ENCODE peak calls at places on chromosomes 13 and 19, in six cellular contexts. One of them, this sample, is unnamed.

GRCh38 chr13:101942535-101943157 is 459.2 kb downstream of the FGF14 start:
- DNase-seq in PC-3: peak; percentile 9
- DNase-seq in GM23338: no peak
- DNase-seq in GM23248: no peak
- DNase-seq in HCT116: no peak
- DNase-seq in PC-9: no peak
- DNase-seq in this sample: no peak

GRCh38 chr19:30635026-30635985 is 263.1 kb downstream of the ZNF536 start:
- DNase-seq in HCT116: no peak
- DNase-seq in GM23248: no peak
- DNase-seq in PC-3: no peak
- DNase-seq in PC-9: no peak
- DNase-seq in GM23338: no peak
- DNase-seq in this sample: no peak

GRCh38 chr19:42292042-42292960 is 9.6 kb upstream of the PRR19 start:
- DNase-seq in PC-9: no peak
- DNase-seq in GM23248: no peak
- DNase-seq in HCT116: no peak
- DNase-seq in PC-3: no peak
- DNase-seq in GM23338: no peak
- DNase-seq in this sample: no peak

GRCh38 chr19:10454267-10454666 is 33.9 kb downstream of the PDE4A start:
- DNase-seq in GM23338: peak; percentile 92
- DNase-seq in PC-9: no peak
- DNase-seq in GM23248: peak; percentile 43
- DNase-seq in PC-3: peak; percentile 22
- DNase-seq in HCT116: no peak
- DNase-seq in this sample: no peak

GRCh38 chr19:12521996-12522395 is 29.3 kb downstream of the ZNF564 start:
- DNase-seq in HCT116: no peak
- DNase-seq in PC-3: no peak
- DNase-seq in PC-9: no peak
- DNase-seq in GM23248: no peak
- DNase-seq in GM23338: peak; percentile 74
- DNase-seq in this sample: no peak

GRCh38 chr13:49436890-49437289 is 7.0 kb downstream of the CAB39L start:
- DNase-seq in PC-3: peak; percentile 38
- DNase-seq in GM23248: peak; percentile 76
- DNase-seq in GM23338: no peak
- DNase-seq in HCT116: no peak
- DNase-seq in PC-9: no peak
- DNase-seq in this sample: peak; percentile 20

GRCh38 chr13:60229708-60230272 is 66.1 kb upstream of the DIAPH3 start:
- DNase-seq in HCT116: no peak
- DNase-seq in PC-3: no peak
- DNase-seq in GM23248: peak; percentile 15
- DNase-seq in PC-9: no peak
- DNase-seq in GM23338: no peak
- DNase-seq in this sample: peak; percentile 10

GRCh38 chr13:110774051-110774450 is 60.6 kb downstream of the ING1 start:
- DNase-seq in GM23248: no peak
- DNase-seq in HCT116: no peak
- DNase-seq in PC-9: no peak
- DNase-seq in PC-3: no peak
- DNase-seq in GM23338: no peak
- DNase-seq in this sample: no peak

GRCh38 chr13:33292712-33293111 is 7.2 kb upstream of the STARD13 start:
- DNase-seq in PC-3: no peak
- DNase-seq in PC-9: no peak
- DNase-seq in GM23338: no peak
- DNase-seq in HCT116: no peak
- DNase-seq in GM23248: no peak
- DNase-seq in this sample: no peak

GRCh38 chr19:55540619-55541018 is 3.7 kb upstream of the SBK2 start:
- DNase-seq in PC-9: no peak
- DNase-seq in GM23248: no peak
- DNase-seq in GM23338: no peak
- DNase-seq in PC-3: no peak
- DNase-seq in HCT116: no peak
- DNase-seq in this sample: no peak

GRCh38 chr13:107271226-107271625 is 703.3 kb upstream of the ARGLU1 start:
- DNase-seq in PC-9: no peak
- DNase-seq in HCT116: no peak
- DNase-seq in PC-3: peak; percentile 29
- DNase-seq in GM23248: peak; percentile 49
- DNase-seq in GM23338: peak; percentile 81
- DNase-seq in this sample: no peak

GRCh38 chr13:84896128-84896527 is 903.1 kb downstream of the SLITRK6 start:
- DNase-seq in PC-3: peak; percentile 63
- DNase-seq in GM23248: peak; percentile 49
- DNase-seq in GM23338: peak; percentile 71
- DNase-seq in PC-9: peak; percentile 44
- DNase-seq in HCT116: peak; percentile 45
- DNase-seq in this sample: peak; percentile 58

GRCh38 chr13:91664036-91664435 is 265.6 kb downstream of the GPC5 start:
- DNase-seq in GM23248: no peak
- DNase-seq in PC-3: peak; percentile 1
- DNase-seq in GM23338: no peak
- DNase-seq in PC-9: no peak
- DNase-seq in HCT116: no peak
- DNase-seq in this sample: no peak

GRCh38 chr13:93476175-93476574 is 249.6 kb downstream of the GPC6 start:
- DNase-seq in GM23338: no peak
- DNase-seq in PC-9: peak; percentile 1
- DNase-seq in HCT116: no peak
- DNase-seq in PC-3: peak; percentile 82
- DNase-seq in GM23248: peak; percentile 72
- DNase-seq in this sample: peak; percentile 29

GRCh38 chr13:80173224-80173623 is 167.7 kb downstream of the SPRY2 start:
- DNase-seq in HCT116: no peak
- DNase-seq in GM23248: no peak
- DNase-seq in GM23338: no peak
- DNase-seq in PC-9: no peak
- DNase-seq in PC-3: no peak
- DNase-seq in this sample: no peak

GRCh38 chr19:9939301-9939913 is 3.1 kb upstream of the OLFM2 start:
- DNase-seq in GM23248: peak; percentile 61
- DNase-seq in GM23338: peak; percentile 61
- DNase-seq in PC-3: peak; percentile 29
- DNase-seq in HCT116: no peak
- DNase-seq in PC-9: no peak
- DNase-seq in this sample: no peak

GRCh38 chr13:94305463-94305862 is 174.0 kb downstream of the DCT start:
- DNase-seq in GM23248: peak; percentile 80
- DNase-seq in HCT116: no peak
- DNase-seq in PC-9: no peak
- DNase-seq in GM23338: no peak
- DNase-seq in PC-3: peak; percentile 93
- DNase-seq in this sample: no peak

DNA sequence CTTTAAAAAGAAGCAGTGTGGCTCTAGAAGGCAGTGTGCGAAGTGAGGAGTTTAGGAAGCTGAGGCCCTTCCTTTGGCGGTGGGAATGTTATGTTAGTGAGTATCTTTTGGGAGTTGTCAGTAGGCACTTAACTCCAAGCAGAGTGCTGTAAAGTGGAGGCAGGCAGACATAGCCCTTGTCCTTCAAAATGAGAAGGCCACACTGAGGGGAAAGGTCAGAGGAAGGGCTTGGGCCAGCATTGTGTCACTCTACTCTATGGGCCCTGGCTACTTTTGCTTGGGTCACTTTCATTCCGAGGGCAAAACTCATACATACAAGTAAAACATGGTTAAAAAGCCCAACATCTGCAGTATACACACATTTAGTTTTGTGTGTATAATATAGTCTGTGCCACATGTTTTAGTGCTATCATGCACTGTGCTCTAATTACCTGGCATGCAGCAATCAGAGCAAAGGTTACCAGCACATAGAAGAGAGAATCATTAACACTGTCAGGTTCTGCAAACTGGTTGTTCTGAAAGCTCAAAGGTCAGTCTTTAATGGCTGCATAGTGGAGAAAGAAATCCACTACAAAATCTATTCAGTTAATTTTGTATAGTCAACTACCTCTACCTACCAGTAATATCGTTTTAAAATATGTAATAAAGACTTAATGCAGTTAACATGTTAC is 64.4 kb downstream of the WASF3 start:
- DNase-seq in HCT116: no peak
- DNase-seq in GM23338: no peak
- DNase-seq in PC-9: no peak
- DNase-seq in PC-3: no peak
- DNase-seq in GM23248: no peak
- DNase-seq in this sample: peak; percentile 50
- H3K4me3 ChIP-seq in HCT116: no peak overlapping the region
- H3K4me3 ChIP-seq in GM23338: no peak overlapping the region
- H3K4me3 ChIP-seq in PC-9: no peak overlapping the region
- H3K4me3 ChIP-seq in PC-3: no peak overlapping the region
- H3K4me3 ChIP-seq in GM23248: no peak overlapping the region
- H3K4me3 ChIP-seq in this sample: no peak overlapping the region

DNA sequence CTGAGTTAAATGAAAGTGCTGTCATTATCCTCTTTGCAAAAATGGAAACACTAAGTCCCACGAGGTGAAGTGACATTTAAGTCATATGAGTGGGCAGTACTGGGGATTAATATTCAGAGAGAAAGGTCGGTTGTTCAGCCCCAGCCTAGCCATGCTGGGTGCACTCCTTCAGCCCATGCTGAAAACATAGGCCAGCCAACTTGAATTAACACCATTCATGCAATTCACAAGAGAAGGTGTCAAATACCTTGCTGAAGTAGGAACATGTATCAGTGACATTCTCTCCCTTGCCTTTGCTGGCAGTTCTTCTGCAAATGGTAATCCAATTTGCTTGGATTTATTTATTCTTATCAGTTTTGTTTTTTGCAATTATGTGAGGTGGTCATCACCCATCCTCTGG is 256.3 kb downstream of the DNAJC15 start:
- DNase-seq in GM23338: no peak
- DNase-seq in HCT116: no peak
- DNase-seq in PC-9: no peak
- DNase-seq in PC-3: no peak
- DNase-seq in GM23248: no peak
- DNase-seq in this sample: no peak
- H3K9me2 ChIP-seq in GM23338: no peaks in the 10 kb centered on the region
- H3K9me2 ChIP-seq in HCT116: no peaks in the 10 kb centered on the region
- H3K9me2 ChIP-seq in PC-9: no peaks in the 10 kb centered on the region
- H3K9me2 ChIP-seq in PC-3: no peaks in the 10 kb centered on the region
- H3K9me2 ChIP-seq in GM23248: no peaks in the 10 kb centered on the region
- H3K9me2 ChIP-seq in this sample: no peaks in the 10 kb centered on the region

GRCh38 chr19:18772620-18773587 is 18.2 kb downstream of the COMP start:
- DNase-seq in GM23248: no peak
- DNase-seq in PC-3: peak; percentile 72
- DNase-seq in HCT116: no peak
- DNase-seq in GM23338: peak; percentile 4
- DNase-seq in PC-9: peak; percentile 44
- DNase-seq in this sample: no peak
- TF ChIP-seq EZH2 in GM23248: no peak
- TF ChIP-seq EZH2 in PC-3: no peak
- TF ChIP-seq EZH2 in HCT116: no peak
- TF ChIP-seq EZH2 in GM23338: no peak
- TF ChIP-seq EZH2 in PC-9: no peak
- TF ChIP-seq EZH2 in this sample: no peak

GRCh38 chr13:74574964-74575728 is 440.9 kb upstream of the KLF12 start:
- DNase-seq in PC-3: no peak
- DNase-seq in PC-9: no peak
- DNase-seq in GM23248: no peak
- DNase-seq in GM23338: peak; percentile 35
- DNase-seq in HCT116: no peak
- DNase-seq in this sample: no peak
- H3K4me3 ChIP-seq in PC-3: peak overlapping the region; percentile 66
- H3K4me3 ChIP-seq in PC-9: no peak overlapping the region
- H3K4me3 ChIP-seq in GM23248: peak overlapping the region; percentile 69
- H3K4me3 ChIP-seq in GM23338: peak overlapping the region; percentile 71
- H3K4me3 ChIP-seq in HCT116: no peak overlapping the region
- H3K4me3 ChIP-seq in this sample: peak overlapping the region; percentile 30

DNA sequence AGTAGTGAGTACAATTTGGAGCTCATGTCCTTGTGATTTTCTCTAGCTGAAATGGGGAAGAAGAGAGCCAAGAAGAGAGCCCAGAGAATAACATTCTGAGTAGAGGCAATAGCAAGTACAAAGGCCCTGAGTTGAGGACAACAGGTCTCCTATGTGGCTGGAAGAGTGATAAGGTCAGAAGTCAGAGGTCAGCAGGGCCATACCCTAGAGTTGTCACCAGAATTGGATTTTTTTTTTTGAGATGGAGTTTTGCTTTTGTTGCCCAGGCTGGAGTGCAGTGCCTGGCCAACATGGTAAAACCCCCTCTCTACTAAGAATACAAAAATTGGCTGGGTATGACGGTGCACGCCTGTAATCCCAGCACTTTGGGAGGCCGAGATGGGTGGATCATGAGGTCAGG is 8.0 kb upstream of the TRIM28 start:
- DNase-seq in PC-9: no peak
- DNase-seq in HCT116: no peak
- DNase-seq in GM23338: no peak
- DNase-seq in GM23248: no peak
- DNase-seq in PC-3: no peak
- DNase-seq in this sample: no peak
- H3K9me2 ChIP-seq in PC-9: no peaks in the 10 kb centered on the region
- H3K9me2 ChIP-seq in HCT116: no peaks in the 10 kb centered on the region
- H3K9me2 ChIP-seq in GM23338: no peaks in the 10 kb centered on the region
- H3K9me2 ChIP-seq in GM23248: no peaks in the 10 kb centered on the region
- H3K9me2 ChIP-seq in PC-3: no peaks in the 10 kb centered on the region
- H3K9me2 ChIP-seq in this sample: no peaks in the 10 kb centered on the region